ENCODE peak calls at places on chromosomes 2 and 18, in six cellular contexts. E is WTC11, Z is H1, T is GM12878, N is HepG2, C is K562. X is an unnamed sample.

GRCh38 chr2:204538179-204539009 is 6.9 kb upstream of the PARD3B start:
- DNase-seq in N (no peak), E (peak; percentile 19), C (no peak), T (no peak), Z (peak; percentile 52), X (peak; percentile 46)

GRCh38 chr2:105798595-105798994 is 53.9 kb downstream of the NCK2 start:
- DNase-seq in N (no peak), E (no peak), C (no peak), T (no peak), Z (no peak), X (no peak)

GRCh38 chr2:206693399-206694137 is 24.6 kb downstream of the DYTN start:
- DNase-seq in E (no peak), N (peak; percentile 65), C (peak; percentile 26), Z (peak; percentile 50), T (peak; percentile 24), X (peak; percentile 88)

GRCh38 chr2:101847661-101848339 is 144.0 kb upstream of the IL1R2 start:
- DNase-seq in T (no peak), E (no peak), N (no peak), Z (no peak), C (no peak), X (no peak)

GRCh38 chr2:168037772-168038171 is 209.6 kb downstream of the STK39 start:
- DNase-seq in Z (no peak), C (no peak), E (no peak), T (no peak), N (no peak), X (no peak)

GRCh38 chr2:636649-637405 is 40.4 kb downstream of the TMEM18 start:
- DNase-seq in C (peak; percentile 49), T (no peak), E (peak; percentile 84), Z (peak; percentile 90), N (peak; percentile 49), X (peak; percentile 95)

GRCh38 chr2:207239754-207240494 is 74.2 kb upstream of the KLF7 start:
- DNase-seq in N (no peak), E (no peak), T (no peak), Z (no peak), C (no peak), X (no peak)

GRCh38 chr2:126837926-126838717 is 60.6 kb upstream of the TEX51 start:
- DNase-seq in C (no peak), T (no peak), Z (no peak), E (no peak), N (no peak), X (no peak)

DNA sequence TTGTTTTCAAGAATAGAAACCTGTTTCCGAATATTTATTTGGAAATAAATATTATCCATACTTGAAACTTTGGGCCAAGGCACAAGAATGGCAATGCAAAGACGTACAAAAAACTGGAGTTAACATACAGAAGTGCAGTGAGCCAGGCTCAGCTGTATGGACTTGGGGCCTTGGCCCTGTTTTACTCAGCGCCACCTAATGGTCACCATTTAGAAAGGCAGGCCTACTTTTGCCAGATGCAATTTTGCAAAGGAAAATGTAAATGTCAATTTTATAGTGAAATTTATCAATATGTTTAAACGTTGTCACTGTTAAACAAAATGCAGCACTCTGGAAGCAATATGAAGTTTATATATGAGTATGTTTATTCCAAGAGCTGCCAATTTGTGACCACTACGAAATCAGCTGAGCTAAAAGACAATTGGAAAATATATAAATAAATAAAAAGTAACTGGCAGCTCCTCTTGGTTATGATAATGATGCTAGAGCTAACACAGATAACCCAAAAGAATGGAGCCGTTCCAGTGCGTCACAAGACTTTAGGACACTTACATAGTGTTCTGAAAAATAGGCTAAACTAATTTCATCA is 155.0 kb downstream of the ARHGAP15 start:
- DNase-seq in N (peak; percentile 35), T (no peak), Z (no peak), C (peak; percentile 15), E (peak; percentile 17), X (peak; percentile 78)
- TF ChIP-seq CTCF in N (peak; percentile 73), T (peak; percentile 77), Z (peak; percentile 60), C (peak; percentile 55), E (peak; percentile 38), X (peak; percentile 90)

GRCh38 chr2:29900971-29901633 is 20.3 kb downstream of the ALK start:
- DNase-seq in E (no peak), Z (no peak), C (no peak), N (no peak), T (no peak), X (peak; percentile 44)

GRCh38 chr2:29902356-29902755 is 19.0 kb downstream of the ALK start:
- DNase-seq in Z (no peak), T (no peak), N (no peak), E (peak; percentile 32), C (no peak), X (peak; percentile 53)
- TF ChIP-seq CREB1 in Z (no peak), T (no peak), N (no peak), E (no peak), C (no peak), X (no peak)

GRCh38 chr18:9708882-9709877 is 1.1 kb downstream of the RAB31 start:
- DNase-seq in E (peak; percentile 32), T (no peak), Z (no peak), N (no peak), C (peak; percentile 44), X (peak; percentile 78)
- TF ChIP-seq CTCF in E (no peak), T (no peak), Z (no peak), N (no peak), C (no peak), X (no peak)

GRCh38 chr2:100383954-100384353 is 33.5 kb downstream of the CHST10 start:
- DNase-seq in E (no peak), N (no peak), C (no peak), T (no peak), Z (no peak), X (no peak)

GRCh38 chr2:100380681-100381080 is 36.8 kb downstream of the CHST10 start:
- DNase-seq in Z (peak; percentile 39), N (no peak), E (no peak), C (no peak), T (no peak), X (no peak)

GRCh38 chr2:100383306-100383705 is 34.2 kb downstream of the CHST10 start:
- DNase-seq in E (no peak), N (no peak), Z (peak; percentile 6), C (no peak), T (no peak), X (no peak)

GRCh38 chr2:100376836-100377235 is 40.6 kb downstream of the CHST10 start:
- DNase-seq in N (no peak), T (no peak), Z (peak; percentile 14), E (no peak), C (no peak), X (no peak)

DNA sequence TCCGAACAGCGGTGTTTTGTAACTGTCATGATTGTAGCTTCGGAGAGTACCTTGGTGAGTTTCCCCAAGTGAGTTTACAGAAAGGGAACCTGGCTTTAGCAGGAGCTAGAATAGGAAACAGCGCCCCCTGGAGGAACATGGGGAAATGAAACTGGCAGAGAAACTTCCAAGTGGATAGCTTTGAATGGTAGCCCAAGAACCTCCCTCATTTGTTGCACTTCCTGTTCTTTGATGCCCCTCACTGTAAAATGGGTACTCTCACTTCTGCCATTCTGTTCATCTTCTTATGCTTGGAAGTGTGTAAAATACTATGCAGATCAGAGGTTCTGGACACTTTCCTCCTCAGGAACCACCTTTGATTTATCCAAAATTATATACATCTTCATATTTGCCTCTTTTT is 36.2 kb downstream of the CHST10 start:
- DNase-seq in N (peak; percentile 67), T (peak; percentile 60), E (peak; percentile 91), C (peak; percentile 71), Z (peak; percentile 97), X (peak; percentile 93)
- TF ChIP-seq CREB1 in N (no peak), T (no peak), E (no peak), C (no peak), Z (no peak), X (no peak)

GRCh38 chr2:21411796-21412195 is 288.0 kb downstream of the TDRD15 start:
- DNase-seq in T (no peak), N (no peak), Z (no peak), C (no peak), E (no peak), X (no peak)

GRCh38 chr2:21418456-21418855 is 294.7 kb downstream of the TDRD15 start:
- DNase-seq in T (no peak), C (no peak), Z (no peak), N (no peak), E (no peak), X (no peak)

GRCh38 chr2:21413082-21413481 is 289.3 kb downstream of the TDRD15 start:
- DNase-seq in E (no peak), N (no peak), Z (no peak), T (no peak), C (no peak), X (no peak)

GRCh38 chr2:21415234-21415633 is 291.5 kb downstream of the TDRD15 start:
- DNase-seq in T (no peak), Z (no peak), N (peak; percentile 23), C (no peak), E (peak; percentile 56), X (peak; percentile 58)
- TF ChIP-seq CTCF in T (no peak), Z (peak; percentile 64), N (no peak), C (peak; percentile 18), E (peak; percentile 29), X (peak; percentile 60)

GRCh38 chr2:16330571-16331351 is 334.9 kb downstream of the CYRIA start:
- DNase-seq in T (no peak), N (peak; percentile 84), E (peak; percentile 49), C (no peak), Z (peak; percentile 63), X (peak; percentile 72)
- TF ChIP-seq CREB1 in T (no peak), N (no peak), E (no peak), C (no peak), Z (no peak), X (no peak)

DNA sequence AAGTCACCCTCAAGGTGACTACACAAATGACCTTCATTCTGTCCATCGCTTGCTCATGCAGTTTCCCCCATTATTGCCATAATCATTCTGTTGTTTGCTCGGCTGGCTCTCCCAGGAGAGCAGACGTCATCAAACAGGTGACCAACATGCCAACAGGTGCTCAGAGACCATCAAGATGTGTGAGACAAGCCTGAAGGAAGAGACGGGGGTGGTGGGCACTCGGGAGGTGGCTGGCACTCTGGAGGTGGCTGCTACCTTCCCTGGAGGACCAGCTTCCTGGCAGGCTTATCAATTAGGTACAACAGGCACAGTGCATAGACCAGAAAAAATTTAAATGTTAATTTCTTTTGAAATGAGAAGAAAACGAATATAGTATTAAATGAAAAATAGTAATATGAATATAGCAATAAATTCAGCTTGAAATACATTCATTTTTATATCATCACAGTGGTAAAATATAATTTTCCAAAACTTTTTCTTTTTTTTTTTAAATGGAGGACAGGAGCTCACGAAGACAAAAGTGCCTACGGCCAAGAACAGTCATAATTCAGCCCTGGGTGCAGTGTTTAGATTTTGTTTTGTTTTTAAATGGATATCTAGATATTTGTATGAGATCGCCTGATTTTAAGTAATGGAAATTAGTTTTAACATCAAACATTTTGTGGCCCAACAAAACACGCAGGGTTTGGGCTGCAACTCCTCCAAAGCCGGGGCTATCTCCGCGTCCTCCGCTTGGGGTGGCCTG is 16.9 kb upstream of the HAAO start:
- DNase-seq in E (no peak), Z (peak; percentile 46), N (no peak), C (no peak), T (no peak), X (no peak)
- TF ChIP-seq CTCF in E (no peak), Z (no peak), N (no peak), C (no peak), T (peak; percentile 19), X (no peak)

DNA sequence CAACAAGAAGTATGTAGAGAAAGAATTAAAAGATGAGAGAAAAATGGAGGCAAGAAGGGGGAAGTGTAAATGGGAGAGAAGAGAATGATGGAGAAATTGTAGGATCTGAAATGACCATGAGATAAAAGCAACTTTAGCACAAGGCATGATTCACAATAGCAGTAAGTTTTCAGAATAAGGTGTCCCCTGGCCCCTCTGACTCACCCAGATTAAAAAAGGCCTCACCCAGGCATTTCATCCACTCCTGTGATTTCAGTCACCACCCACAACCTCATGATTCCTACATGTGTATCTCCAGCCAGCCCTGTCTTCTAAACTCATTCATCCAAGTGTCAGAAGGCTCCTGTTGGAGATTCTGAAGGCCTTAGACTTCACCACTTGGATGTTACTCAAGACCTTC is 56.6 kb downstream of the SP100 start:
- DNase-seq in T (peak; percentile 34), E (no peak), Z (no peak), C (no peak), N (no peak), X (no peak)
- TF ChIP-seq CREB1 in T (peak; percentile 29), E (no peak), Z (no peak), C (no peak), N (no peak), X (no peak)

X was measured in GM23338.